ENCODE peak calls at places on chromosome 5, in five cellular contexts. One of them, this sample, is unnamed.

GRCh38 chr5:81896764-81897163 is 75.1 kb upstream of the ATG10 start:
- DNase-seq in tibial nerve: no peak
- DNase-seq in stomach: no peak
- DNase-seq in A549: no peak
- DNase-seq in H1: no peak
- DNase-seq in this sample: no peak

GRCh38 chr5:68562308-68562707 is 346.8 kb downstream of the PIK3R1 start:
- DNase-seq in H1: no peak
- DNase-seq in A549: no peak
- DNase-seq in tibial nerve: no peak
- DNase-seq in stomach: peak; percentile 67
- DNase-seq in this sample: no peak

GRCh38 chr5:163505049-163505474 is 357 bp upstream of the MAT2B start:
- DNase-seq in A549: no peak
- DNase-seq in H1: no peak
- DNase-seq in tibial nerve: no peak
- DNase-seq in stomach: no peak
- DNase-seq in this sample: peak; percentile 54

GRCh38 chr5:159510282-159510681 is 180.0 kb upstream of the IL12B start:
- DNase-seq in tibial nerve: no peak
- DNase-seq in H1: peak; percentile 66
- DNase-seq in stomach: no peak
- DNase-seq in A549: no peak
- DNase-seq in this sample: peak; percentile 54

GRCh38 chr5:52784741-52785140 is 3.0 kb upstream of the ITGA1 start:
- DNase-seq in H1: no peak
- DNase-seq in stomach: no peak
- DNase-seq in A549: no peak
- DNase-seq in tibial nerve: no peak
- DNase-seq in this sample: no peak

GRCh38 chr5:14873093-14873492 is 1.5 kb upstream of the ANKH start:
- DNase-seq in H1: no peak
- DNase-seq in stomach: no peak
- DNase-seq in tibial nerve: no peak
- DNase-seq in A549: no peak
- DNase-seq in this sample: no peak

GRCh38 chr5:109022056-109022455 is 274.4 kb downstream of the FER start:
- DNase-seq in A549: no peak
- DNase-seq in stomach: no peak
- DNase-seq in H1: no peak
- DNase-seq in tibial nerve: no peak
- DNase-seq in this sample: no peak

GRCh38 chr5:72267685-72268084 is 52.4 kb downstream of the MRPS27 start:
- DNase-seq in tibial nerve: no peak
- DNase-seq in stomach: no peak
- DNase-seq in A549: no peak
- DNase-seq in H1: no peak
- DNase-seq in this sample: no peak

GRCh38 chr5:166382031-166382430 is 1909.4 kb upstream of the WWC1 start:
- DNase-seq in tibial nerve: no peak
- DNase-seq in stomach: no peak
- DNase-seq in A549: no peak
- DNase-seq in H1: peak; percentile 64
- DNase-seq in this sample: no peak

GRCh38 chr5:88734191-88734640 is 148.8 kb downstream of the MEF2C start:
- DNase-seq in stomach: no peak
- DNase-seq in H1: no peak
- DNase-seq in tibial nerve: no peak
- DNase-seq in A549: no peak
- DNase-seq in this sample: no peak

GRCh38 chr5:83099445-83099844 is 22.1 kb downstream of the XRCC4 start:
- DNase-seq in stomach: no peak
- DNase-seq in H1: no peak
- DNase-seq in A549: no peak
- DNase-seq in tibial nerve: no peak
- DNase-seq in this sample: no peak

GRCh38 chr5:89289604-89290003 is 406.6 kb upstream of the MEF2C start:
- DNase-seq in A549: no peak
- DNase-seq in H1: no peak
- DNase-seq in stomach: no peak
- DNase-seq in tibial nerve: no peak
- DNase-seq in this sample: no peak

GRCh38 chr5:33761139-33761538 is 130.7 kb downstream of the ADAMTS12 start:
- DNase-seq in A549: no peak
- DNase-seq in H1: no peak
- DNase-seq in tibial nerve: no peak
- DNase-seq in stomach: no peak
- DNase-seq in this sample: no peak

GRCh38 chr5:150946351-150946905 is 41.6 kb upstream of the ZNF300 start:
- DNase-seq in H1: no peak
- DNase-seq in tibial nerve: peak; percentile 68
- DNase-seq in stomach: peak; percentile 54
- DNase-seq in A549: no peak
- DNase-seq in this sample: no peak

GRCh38 chr5:127979475-127979874 is 104.1 kb upstream of the SLC12A2 start:
- DNase-seq in tibial nerve: no peak
- DNase-seq in stomach: no peak
- DNase-seq in A549: no peak
- DNase-seq in H1: no peak
- DNase-seq in this sample: no peak

GRCh38 chr5:127976525-127976924 is 107.0 kb upstream of the SLC12A2 start:
- DNase-seq in A549: no peak
- DNase-seq in stomach: no peak
- DNase-seq in H1: no peak
- DNase-seq in tibial nerve: no peak
- DNase-seq in this sample: no peak

GRCh38 chr5:127976991-127977717 is 106.4 kb upstream of the SLC12A2 start:
- DNase-seq in H1: no peak
- DNase-seq in tibial nerve: no peak
- DNase-seq in A549: no peak
- DNase-seq in stomach: no peak
- DNase-seq in this sample: no peak

GRCh38 chr5:127978738-127979300 is 104.7 kb upstream of the SLC12A2 start:
- DNase-seq in A549: no peak
- DNase-seq in tibial nerve: no peak
- DNase-seq in stomach: no peak
- DNase-seq in H1: no peak
- DNase-seq in this sample: no peak

DNA sequence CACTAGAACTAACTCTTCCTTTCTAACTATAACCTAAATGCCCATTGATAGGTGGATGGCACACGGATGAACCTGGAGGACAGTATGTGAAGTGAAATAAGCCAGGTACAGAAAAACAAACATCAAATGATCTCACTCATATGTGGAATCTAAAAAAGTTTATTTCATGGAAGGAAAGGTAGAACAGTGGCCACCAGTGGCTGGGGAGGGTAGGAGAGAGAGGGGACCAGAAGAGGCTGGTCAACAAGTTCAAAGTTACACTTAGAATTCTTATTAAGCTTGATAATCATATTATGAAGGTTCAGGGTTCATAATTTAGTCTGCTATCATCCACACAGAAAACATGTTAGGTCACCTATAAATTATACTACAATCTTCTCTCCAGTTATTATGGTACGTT is 107.6 kb upstream of the SLC12A2 start:
- DNase-seq in stomach: no peak
- DNase-seq in tibial nerve: no peak
- DNase-seq in H1: no peak
- DNase-seq in A549: no peak
- DNase-seq in this sample: no peak
- TF ChIP-seq CTCF in stomach: no peak
- TF ChIP-seq CTCF in tibial nerve: no peak
- TF ChIP-seq CTCF in H1: peak; percentile 31
- TF ChIP-seq CTCF in A549: no peak
- TF ChIP-seq CTCF in this sample: no peak

DNA sequence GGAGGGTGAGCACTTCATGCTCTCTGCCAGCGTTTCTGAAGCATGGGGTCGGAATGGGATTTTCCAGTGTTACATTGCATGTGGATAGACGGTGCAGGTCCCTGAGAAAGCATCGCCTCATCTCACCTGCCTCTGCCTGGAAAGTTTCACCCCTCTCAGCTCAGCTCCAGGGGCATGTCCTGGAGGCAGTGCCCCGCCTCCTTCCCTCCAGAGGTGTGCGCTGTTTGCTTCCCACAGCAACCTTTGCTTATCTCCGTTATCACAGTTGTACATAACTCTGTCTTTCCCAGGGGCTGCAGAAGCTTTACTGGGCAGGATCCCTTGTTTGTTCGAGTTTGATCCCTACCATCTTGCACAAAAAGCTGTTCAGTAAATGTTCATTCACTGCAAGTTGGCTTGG is 10.7 kb upstream of the CREBRF start:
- DNase-seq in stomach: peak; percentile 41
- DNase-seq in tibial nerve: no peak
- DNase-seq in A549: no peak
- DNase-seq in H1: no peak
- DNase-seq in this sample: peak; percentile 22
- H3K4me1 ChIP-seq in stomach: no peaks in the 10 kb centered on the region
- H3K4me1 ChIP-seq in tibial nerve: no peaks in the 10 kb centered on the region
- H3K4me1 ChIP-seq in A549: no peaks in the 10 kb centered on the region
- H3K4me1 ChIP-seq in H1: no peaks in the 10 kb centered on the region
- H3K4me1 ChIP-seq in this sample: no peaks in the 10 kb centered on the region

GRCh38 chr5:816176-816575 is 31.6 kb upstream of the ZDHHC11B start:
- DNase-seq in stomach: no peak
- DNase-seq in H1: no peak
- DNase-seq in tibial nerve: no peak
- DNase-seq in A549: no peak
- DNase-seq in this sample: no peak

GRCh38 chr5:820245-820644 is 30.5 kb downstream of the ZDHHC11 start:
- DNase-seq in stomach: no peak
- DNase-seq in H1: no peak
- DNase-seq in tibial nerve: no peak
- DNase-seq in A549: no peak
- DNase-seq in this sample: no peak

GRCh38 chr5:815449-815848 is 30.9 kb upstream of the ZDHHC11B start:
- DNase-seq in H1: no peak
- DNase-seq in tibial nerve: no peak
- DNase-seq in A549: no peak
- DNase-seq in stomach: no peak
- DNase-seq in this sample: no peak

GRCh38 chr5:821504-821903 is 29.3 kb downstream of the ZDHHC11 start:
- DNase-seq in stomach: no peak
- DNase-seq in A549: no peak
- DNase-seq in H1: no peak
- DNase-seq in tibial nerve: no peak
- DNase-seq in this sample: no peak

DNA sequence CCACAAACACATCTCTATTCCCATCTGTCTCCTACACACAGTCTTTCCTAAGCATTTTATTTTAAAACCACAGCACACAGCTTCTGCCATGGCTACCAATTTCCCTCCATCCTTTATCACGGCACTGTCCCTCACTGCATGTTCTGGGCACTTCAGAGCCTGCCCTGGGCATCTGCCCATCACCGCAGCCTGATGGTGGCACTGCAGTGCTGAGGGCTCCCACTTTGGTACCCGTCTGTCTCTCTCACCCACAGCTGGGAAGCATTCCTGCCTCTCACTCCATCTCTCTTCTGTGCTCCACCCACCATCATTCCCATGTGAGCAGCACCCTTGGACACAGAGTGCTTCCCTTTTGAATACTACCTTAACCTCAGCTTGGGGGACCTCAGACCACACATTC is 31.7 kb downstream of the ZDHHC11 start:
- DNase-seq in H1: no peak
- DNase-seq in tibial nerve: no peak
- DNase-seq in stomach: no peak
- DNase-seq in A549: no peak
- DNase-seq in this sample: no peak
- TF ChIP-seq POLR2A in H1: no peak
- TF ChIP-seq POLR2A in tibial nerve: no peak
- TF ChIP-seq POLR2A in stomach: no peak
- TF ChIP-seq POLR2A in A549: no peak
- TF ChIP-seq POLR2A in this sample: no peak

GRCh38 chr5:6768590-6769230 is 55.5 kb downstream of the TENT4A start:
- DNase-seq in tibial nerve: no peak
- DNase-seq in H1: no peak
- DNase-seq in stomach: no peak
- DNase-seq in A549: no peak
- DNase-seq in this sample: no peak
- TF ChIP-seq CTCF in tibial nerve: no peak
- TF ChIP-seq CTCF in H1: peak; percentile 18
- TF ChIP-seq CTCF in stomach: no peak
- TF ChIP-seq CTCF in A549: no peak
- TF ChIP-seq CTCF in this sample: no peak

GRCh38 chr5:610011-610743 is 2.0 kb upstream of the CEP72 start:
- DNase-seq in H1: no peak
- DNase-seq in stomach: peak; percentile 20
- DNase-seq in A549: no peak
- DNase-seq in tibial nerve: no peak
- DNase-seq in this sample: no peak
- H3K4me1 ChIP-seq in H1: no peaks in the 10 kb centered on the region
- H3K4me1 ChIP-seq in stomach: peaks cover 3% of the 10 kb centered on the region
- H3K4me1 ChIP-seq in A549: no peaks in the 10 kb centered on the region
- H3K4me1 ChIP-seq in tibial nerve: peaks cover 33% of the 10 kb centered on the region
- H3K4me1 ChIP-seq in this sample: no peaks in the 10 kb centered on the region

GRCh38 chr5:180495991-180496741 is 2.0 kb downstream of the CNOT6 start:
- DNase-seq in A549: no peak
- DNase-seq in stomach: no peak
- DNase-seq in H1: no peak
- DNase-seq in tibial nerve: no peak
- DNase-seq in this sample: no peak

GRCh38 chr5:180494510-180495181 is 467 bp downstream of the CNOT6 start:
- DNase-seq in stomach: peak; percentile 50
- DNase-seq in tibial nerve: no peak
- DNase-seq in A549: peak; percentile 40
- DNase-seq in H1: peak; percentile 61
- DNase-seq in this sample: peak; percentile 45

GRCh38 chr5:180492226-180492903 is 1.8 kb upstream of the CNOT6 start:
- DNase-seq in A549: no peak
- DNase-seq in H1: no peak
- DNase-seq in tibial nerve: no peak
- DNase-seq in stomach: no peak
- DNase-seq in this sample: no peak

GRCh38 chr5:180495292-180495691 is 1.1 kb downstream of the CNOT6 start:
- DNase-seq in tibial nerve: no peak
- DNase-seq in stomach: no peak
- DNase-seq in A549: no peak
- DNase-seq in H1: no peak
- DNase-seq in this sample: no peak

DNA sequence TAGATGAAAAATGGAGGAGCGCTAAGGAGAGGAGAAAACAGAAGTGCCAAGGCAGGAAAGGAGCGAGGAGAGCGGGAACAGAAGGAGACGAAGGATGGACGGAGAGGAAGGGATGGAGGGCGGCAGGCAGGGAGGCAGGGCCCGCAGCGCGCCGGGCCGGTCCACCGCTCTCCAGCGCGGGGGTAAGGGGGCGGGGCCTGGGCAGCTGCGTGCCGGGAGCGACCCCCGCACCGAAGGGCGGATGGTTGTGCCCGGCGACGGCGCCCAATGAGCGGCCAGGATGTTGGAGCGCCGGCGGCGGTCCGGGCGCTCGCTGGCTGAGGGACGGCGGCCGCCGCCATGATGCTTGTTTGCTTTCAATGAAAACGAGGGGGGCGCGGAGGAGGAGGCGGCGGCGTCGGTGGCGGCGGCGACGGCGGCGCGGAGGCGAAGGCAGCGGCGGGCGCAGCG is at the start of gene CNOT6:
- DNase-seq in stomach: peak; percentile 94
- DNase-seq in tibial nerve: peak; percentile 85
- DNase-seq in A549: peak; percentile 86
- DNase-seq in H1: peak; percentile 95
- DNase-seq in this sample: peak; percentile 97
- TF ChIP-seq POLR2A in stomach: no peak
- TF ChIP-seq POLR2A in tibial nerve: peak; percentile 48
- TF ChIP-seq POLR2A in A549: peak; percentile 32
- TF ChIP-seq POLR2A in H1: peak; percentile 87
- TF ChIP-seq POLR2A in this sample: peak; percentile 41